ENCODE peak calls at places on chromosomes 16 and 17, in four cellular contexts. Y is GM23248, V is aorta, M is HAP-1. K is an unnamed sample.
A peak's percentile ranks its signal among the peaks of the same experiment; 100 is the strongest.

GRCh38 chr16:83458612-83459011 is 349.2 kb upstream of the HSBP1 start:
- DNase-seq in Y (peak; percentile 81), M (no peak), V (no peak), K (no peak)

GRCh38 chr17:65518256-65518655 is 43.2 kb downstream of the AXIN2 start:
- DNase-seq in V (no peak), M (no peak), Y (peak; percentile 44), K (no peak)

GRCh38 chr16:49129935-49130334 is 151.7 kb downstream of the CBLN1 start:
- DNase-seq in Y (no peak), M (no peak), V (no peak), K (no peak)

GRCh38 chr17:76548378-76549214 is 8.8 kb downstream of the PRCD start:
- DNase-seq in Y (no peak), V (no peak), M (no peak), K (no peak)

GRCh38 chr17:61492759-61493526 is 40.7 kb downstream of the TBX4 start:
- DNase-seq in Y (peak; percentile 72), V (no peak), M (no peak), K (no peak)

GRCh38 chr17:77210331-77210730 is 69.6 kb downstream of the SEC14L1 start:
- DNase-seq in M (no peak), Y (no peak), V (peak; percentile 21), K (no peak)

GRCh38 chr17:46038414-46038813 is 39.4 kb downstream of the STH start:
- DNase-seq in V (no peak), M (no peak), Y (no peak), K (no peak)

GRCh38 chr16:3608069-3608468 is 3.3 kb downstream of the SLX4 start:
- DNase-seq in V (no peak), Y (no peak), M (no peak), K (no peak)

GRCh38 chr17:12665263-12666210 is at the start of gene MYOCD:
- DNase-seq in Y (peak; percentile 37), M (peak; percentile 18), V (peak; percentile 88), K (no peak)

DNA sequence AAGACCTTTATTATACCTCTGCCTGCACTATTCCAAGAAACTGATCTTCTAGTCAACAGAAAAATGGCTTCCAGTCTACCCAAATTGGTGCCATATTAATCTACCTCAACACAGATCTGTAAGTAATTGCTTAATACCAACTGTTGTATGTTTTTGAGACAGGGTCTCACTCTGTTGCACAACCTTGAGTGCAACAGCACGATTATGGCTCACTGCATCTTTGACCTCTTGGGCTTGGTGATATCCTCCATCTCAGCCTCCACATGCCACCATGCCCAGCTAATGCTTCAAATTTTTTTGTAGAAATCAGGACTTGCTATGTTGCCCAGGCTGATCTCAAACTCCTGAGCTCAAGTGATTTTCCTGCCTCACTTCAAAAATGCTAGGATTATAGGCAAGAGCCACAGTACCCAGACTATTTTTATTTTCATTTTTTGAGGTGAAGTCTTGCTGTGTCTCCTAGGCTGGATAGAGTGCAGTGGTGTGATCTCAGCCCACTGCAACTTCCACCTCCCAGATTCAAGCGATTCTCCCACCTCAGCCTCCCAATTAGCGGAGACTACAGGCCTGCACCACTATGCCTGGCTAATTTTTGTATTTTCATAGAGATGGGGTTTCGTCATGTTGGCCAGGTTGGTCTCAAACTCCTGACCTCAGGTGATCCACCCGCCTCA is 14.4 kb downstream of the NUFIP2 start:
- DNase-seq in Y (no peak), M (no peak), V (no peak), K (no peak)
- H3K9me3 ChIP-seq in Y (no peaks in the 10 kb centered on the region), M (no peaks in the 10 kb centered on the region), V (no peaks in the 10 kb centered on the region), K (no peaks in the 10 kb centered on the region)

DNA sequence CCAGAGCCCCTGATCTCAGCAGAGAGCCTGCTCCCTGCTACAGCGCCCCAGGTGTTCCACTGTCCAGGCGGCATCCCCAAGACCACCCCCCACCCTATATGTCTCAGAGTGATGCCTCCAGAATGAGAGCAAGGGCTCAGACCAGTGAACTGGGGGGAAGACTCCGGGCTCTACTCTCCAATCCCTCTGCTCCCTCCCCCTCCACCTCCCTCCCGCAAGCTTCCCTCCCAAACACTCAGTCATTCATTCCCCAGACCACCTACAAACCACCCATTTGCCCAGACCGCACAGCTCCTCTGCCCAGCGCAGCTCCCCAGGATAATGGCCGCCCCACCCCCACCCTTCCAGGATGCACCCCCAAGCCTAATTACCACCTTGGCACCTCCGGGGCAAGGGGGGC is 59.4 kb upstream of the TAC4 start:
- DNase-seq in V (no peak), Y (no peak), M (no peak), K (no peak)
- H3K27me3 ChIP-seq in V (no peaks in the 10 kb centered on the region), Y (peaks cover 44% of the 10 kb centered on the region), M (peaks cover 90% of the 10 kb centered on the region), K (no peaks in the 10 kb centered on the region)

GRCh38 chr16:14150796-14151195 is 79.7 kb downstream of the MRTFB start:
- DNase-seq in M (no peak), Y (no peak), V (no peak), K (no peak)

GRCh38 chr16:14148016-14148415 is 76.9 kb downstream of the MRTFB start:
- DNase-seq in V (no peak), Y (no peak), M (no peak), K (no peak)

GRCh38 chr16:14148569-14148968 is 77.5 kb downstream of the MRTFB start:
- DNase-seq in M (no peak), V (no peak), Y (peak; percentile 6), K (no peak)

GRCh38 chr16:14155572-14156213 is 84.6 kb downstream of the MRTFB start:
- DNase-seq in V (no peak), M (no peak), Y (no peak), K (no peak)

GRCh38 chr16:14151256-14152030 is 80.3 kb downstream of the MRTFB start:
- DNase-seq in V (no peak), Y (peak; percentile 64), M (no peak), K (no peak)
- H3K4me3 ChIP-seq in V (no peak overlapping the region), Y (no peak overlapping the region), M (no peak overlapping the region), K (no peak overlapping the region)

GRCh38 chr16:88286301-88286923 is 96.3 kb upstream of the ZNF469 start:
- DNase-seq in V (peak; percentile 53), M (no peak), Y (no peak), K (no peak)

GRCh38 chr16:88285514-88285822 is 97.3 kb upstream of the ZNF469 start:
- DNase-seq in Y (no peak), V (no peak), M (no peak), K (no peak)

GRCh38 chr16:88283596-88283995 is 99.2 kb upstream of the ZNF469 start:
- DNase-seq in M (no peak), Y (no peak), V (no peak), K (no peak)

GRCh38 chr16:88284101-88284500 is 98.7 kb upstream of the ZNF469 start:
- DNase-seq in V (no peak), Y (no peak), M (no peak), K (no peak)

GRCh38 chr16:88284626-88285513 is 97.9 kb upstream of the ZNF469 start:
- DNase-seq in M (no peak), Y (no peak), V (peak; percentile 52), K (no peak)
- H3K9me3 ChIP-seq in M (no peaks in the 10 kb centered on the region), Y (no peaks in the 10 kb centered on the region), V (peaks cover 5% of the 10 kb centered on the region), K (no peaks in the 10 kb centered on the region)

GRCh38 chr17:57766307-57766943 is 21.3 kb upstream of the CCDC182 start:
- DNase-seq in M (no peak), V (no peak), Y (no peak), K (no peak)
- H3K27me3 ChIP-seq in M (peaks cover 16% of the 10 kb centered on the region), V (no peaks in the 10 kb centered on the region), Y (peaks cover 35% of the 10 kb centered on the region), K (no peaks in the 10 kb centered on the region)

DNA sequence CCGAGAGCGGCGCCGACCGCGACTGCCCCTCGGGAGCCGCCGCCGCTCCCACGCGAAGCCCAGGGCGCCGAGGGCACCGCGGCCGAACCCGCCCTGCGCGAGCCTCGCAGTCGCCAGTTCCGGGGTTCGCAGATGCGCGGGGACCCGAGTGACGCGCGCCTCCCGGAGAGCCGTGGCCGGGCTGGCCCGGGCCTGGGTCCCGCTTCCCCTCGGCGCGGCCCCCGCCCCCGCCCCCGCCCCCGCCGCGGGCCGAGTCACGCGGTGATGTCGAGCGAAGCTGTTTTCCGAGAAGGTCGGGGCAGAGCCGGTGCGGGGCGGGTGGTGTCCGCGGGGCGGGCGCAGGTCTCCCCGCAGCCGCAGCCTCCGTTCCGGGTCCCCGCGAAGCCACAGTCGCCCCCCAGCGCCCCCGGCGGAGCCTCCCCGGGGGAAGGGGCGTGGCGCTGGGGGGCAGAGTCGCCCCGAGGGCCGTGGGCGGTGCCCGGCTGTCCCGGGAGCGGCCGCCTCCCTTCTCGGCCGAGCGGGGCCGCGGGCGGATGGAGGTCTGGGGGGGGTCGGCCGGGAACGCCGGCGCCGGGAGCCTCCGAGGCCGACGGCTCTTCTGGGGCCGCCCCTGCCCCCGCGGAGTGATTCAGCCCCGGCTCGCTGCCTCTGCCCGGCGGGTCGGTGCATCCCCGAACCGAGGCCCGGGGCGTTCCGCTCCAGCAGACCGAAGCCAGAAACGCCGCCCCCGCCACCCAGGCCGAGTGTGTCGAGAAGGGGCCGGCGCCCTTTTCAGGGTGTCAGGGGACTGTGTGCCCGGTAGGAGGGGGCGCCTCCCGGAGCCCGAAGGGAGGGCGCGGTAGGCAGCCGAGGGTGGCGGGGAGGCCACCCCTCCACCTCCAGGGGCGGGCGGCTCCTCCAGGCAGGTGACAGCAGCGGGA is 1.5 kb downstream of the METRNL start:
- DNase-seq in Y (peak; percentile 75), M (no peak), V (peak; percentile 88), K (no peak)
- H3K4me3 ChIP-seq in Y (peak overlapping the region; percentile 76), M (peak overlapping the region; percentile 32), V (peak overlapping the region; percentile 95), K (peak overlapping the region; percentile 48)

K was measured in lung.